ENCODE peak calls at places on chromosomes 12 and 14, in six cellular contexts. V is HepG2, G is K562, J is SK-N-SH, N is Panc1, X is H1. I is an unnamed sample.

GRCh38 chr12:115870527-115870926 is 407.0 kb downstream of the MED13L start:
- DNase-seq in J (no peak), N (no peak), X (no peak), V (no peak), G (no peak), I (no peak)

GRCh38 chr14:33542338-33543290 is 408.3 kb downstream of the EGLN3 start:
- DNase-seq in N (no peak), V (no peak), J (no peak), X (no peak), G (no peak), I (no peak)

GRCh38 chr12:958449-959123 is 9.1 kb upstream of the RAD52 start:
- DNase-seq in V (no peak), X (no peak), J (no peak), N (no peak), G (no peak), I (no peak)

GRCh38 chr14:93036652-93037341 is 78.9 kb downstream of the ITPK1 start:
- DNase-seq in G (no peak), J (no peak), X (no peak), N (no peak), V (peak), I (no peak)

GRCh38 chr12:96719671-96720362 is 187.2 kb upstream of the NEDD1 start:
- DNase-seq in V (no peak), X (no peak), N (no peak), G (no peak), J (no peak), I (no peak)

GRCh38 chr14:75711796-75712211 is 50.8 kb downstream of the TTLL5 start:
- DNase-seq in X (peak), V (peak), J (no peak), N (peak), G (peak), I (peak)

GRCh38 chr14:66813636-66814035 is 305.7 kb downstream of the GPHN start:
- DNase-seq in N (no peak), J (no peak), X (no peak), G (no peak), V (no peak), I (no peak)

GRCh38 chr12:70576341-70577282 is 60.6 kb downstream of the PTPRB start:
- DNase-seq in J (peak), N (peak), V (peak), G (peak), X (no peak), I (peak)

GRCh38 chr12:67354322-67354721 is 85.2 kb downstream of the CAND1 start:
- DNase-seq in J (no peak), N (no peak), V (no peak), X (no peak), G (no peak), I (no peak)

GRCh38 chr12:67357726-67358125 is 88.6 kb downstream of the CAND1 start:
- DNase-seq in V (no peak), G (no peak), X (no peak), J (no peak), N (no peak), I (no peak)

GRCh38 chr12:67355428-67356385 is 86.5 kb downstream of the CAND1 start:
- DNase-seq in X (peak), N (peak), G (peak), V (peak), J (peak), I (peak)

GRCh38 chr12:67354966-67355365 is 85.8 kb downstream of the CAND1 start:
- DNase-seq in V (no peak), X (no peak), J (no peak), N (no peak), G (no peak), I (no peak)

GRCh38 chr12:67356400-67356799 is 87.2 kb downstream of the CAND1 start:
- DNase-seq in X (no peak), J (no peak), G (no peak), N (no peak), V (no peak), I (no peak)
- TF ChIP-seq SIN3A in X (no peak), J (no peak), G (no peak), N (no peak), V (no peak), I (no peak)

GRCh38 chr14:39972704-39973103 is 540.5 kb upstream of the FBXO33 start:
- DNase-seq in V (no peak), N (no peak), G (no peak), X (no peak), J (no peak), I (no peak)

GRCh38 chr14:39977198-39977597 is 545.0 kb upstream of the FBXO33 start:
- DNase-seq in J (no peak), N (no peak), G (no peak), X (no peak), V (no peak), I (no peak)

DNA sequence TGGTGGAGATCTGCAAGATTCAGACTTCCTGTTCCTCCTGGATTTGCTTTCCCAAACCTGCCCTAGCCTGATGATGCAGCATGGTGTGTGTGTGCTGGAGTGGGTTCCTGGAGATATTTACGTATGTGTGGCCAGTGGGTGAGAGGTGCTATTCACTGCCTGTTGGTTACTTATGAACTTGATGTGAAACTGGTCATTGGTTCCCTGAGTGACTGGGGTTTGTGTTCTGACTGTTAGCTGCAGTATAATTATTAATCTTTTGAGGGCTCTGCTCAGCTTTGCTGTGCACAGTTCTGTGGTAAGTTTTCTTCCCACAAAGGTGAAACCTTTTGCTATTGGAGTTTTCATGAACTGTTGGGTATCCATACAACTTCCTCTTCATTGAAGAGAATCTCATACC is 541.8 kb upstream of the FBXO33 start:
- DNase-seq in J (no peak), V (no peak), G (no peak), X (no peak), N (no peak), I (no peak)
- TF ChIP-seq SIN3A in J (no peak), V (no peak), G (no peak), X (no peak), N (no peak), I (no peak)

GRCh38 chr12:55068416-55069010 is 48.7 kb downstream of the NEUROD4 start:
- DNase-seq in X (no peak), V (peak), G (peak), J (peak), N (peak), I (peak)
- TF ChIP-seq SIN3A in X (no peak), V (no peak), G (no peak), J (no peak), N (no peak), I (no peak)

GRCh38 chr14:100419856-100420255 is 96.7 kb downstream of the SLC25A47 start:
- DNase-seq in G (no peak), V (peak), N (no peak), J (peak), X (no peak), I (no peak)

GRCh38 chr14:100416921-100417451 is 93.8 kb downstream of the SLC25A47 start:
- DNase-seq in V (no peak), X (no peak), J (no peak), N (no peak), G (no peak), I (no peak)

GRCh38 chr14:100416081-100416480 is 92.9 kb downstream of the SLC25A47 start:
- DNase-seq in J (no peak), G (no peak), X (no peak), V (no peak), N (no peak), I (no peak)

GRCh38 chr14:100415226-100415625 is 92.1 kb downstream of the SLC25A47 start:
- DNase-seq in N (no peak), G (no peak), J (no peak), V (no peak), X (no peak), I (no peak)

DNA sequence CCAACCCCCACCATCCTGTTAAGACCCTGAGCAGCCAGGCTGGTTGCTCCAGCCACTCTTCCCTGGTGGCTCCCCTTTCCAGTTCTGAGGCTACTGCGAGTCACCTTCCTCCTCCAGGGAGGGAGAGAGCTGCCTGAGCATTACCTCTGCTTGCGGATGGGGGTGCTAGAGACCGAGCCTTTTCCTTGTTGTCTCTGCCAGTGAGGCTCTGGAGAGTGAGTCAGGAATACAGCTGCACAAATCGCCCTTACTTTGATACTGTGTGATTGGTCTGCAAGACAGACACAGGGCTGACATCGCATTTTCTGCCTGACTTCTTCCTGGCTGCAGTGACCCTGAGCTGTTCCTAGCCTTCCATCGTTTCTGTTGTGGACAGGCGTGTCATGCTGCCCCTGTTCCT is 94.3 kb downstream of the SLC25A47 start:
- DNase-seq in V (peak), N (peak), G (peak), J (peak), X (peak), I (peak)
- TF ChIP-seq SIN3A in V (no peak), N (no peak), G (no peak), J (peak), X (no peak), I (no peak)

DNA sequence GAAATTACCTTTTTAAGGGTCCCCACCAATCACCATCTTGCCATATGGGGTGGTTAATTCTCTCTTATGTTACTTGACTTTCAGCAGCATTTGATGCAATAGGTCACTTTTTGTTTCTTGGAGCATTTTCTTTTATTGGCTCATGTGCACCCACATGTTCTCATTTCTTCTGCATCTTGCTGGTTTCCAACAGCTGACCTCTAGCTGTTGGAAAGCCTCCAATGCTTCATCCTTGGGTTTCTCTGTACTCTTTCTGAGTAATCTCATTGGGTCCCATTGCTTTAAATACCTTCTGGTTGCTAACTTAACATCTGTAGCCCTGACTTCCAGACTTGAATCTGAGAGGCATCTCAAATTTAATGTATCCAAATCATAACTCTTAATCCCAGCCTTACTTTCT is 116.8 kb downstream of the CRADD start:
- DNase-seq in N (no peak), J (no peak), X (no peak), G (no peak), V (no peak), I (no peak)
- TF ChIP-seq SIN3A in N (no peak), J (no peak), X (no peak), G (no peak), V (no peak), I (no peak)

DNA sequence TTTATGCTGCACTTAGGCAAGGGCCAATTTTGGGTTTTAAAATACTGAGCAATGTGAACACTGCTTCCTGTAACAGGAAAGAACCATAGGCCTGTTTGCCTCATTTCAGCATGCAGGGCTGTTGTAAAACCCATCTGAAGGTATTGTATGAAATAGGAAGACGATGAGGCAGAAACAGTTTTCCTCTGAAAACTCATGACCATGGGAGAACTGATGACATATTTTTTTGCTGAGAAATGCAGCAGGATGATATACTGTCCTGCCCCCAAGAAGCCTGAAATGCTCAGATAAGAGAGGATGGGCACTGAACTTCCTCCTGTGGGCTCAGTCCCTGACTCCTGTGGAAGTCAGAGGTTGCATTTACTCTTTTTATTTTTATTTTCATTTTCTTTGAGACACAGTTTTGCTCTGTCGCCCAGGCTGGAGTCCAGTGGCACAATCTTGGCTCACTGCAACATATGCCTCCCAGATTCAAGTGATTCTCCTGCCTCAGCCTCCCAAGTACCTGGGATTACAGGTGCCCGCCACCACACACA is 17.4 kb downstream of the PYGL start:
- DNase-seq in V (no peak), N (no peak), G (peak), J (no peak), X (no peak), I (no peak)
- TF ChIP-seq SIN3A in V (no peak), N (no peak), G (no peak), J (no peak), X (no peak), I (no peak)

GRCh38 chr14:105486333-105486973 is at the start of gene CRIP1:
- DNase-seq in J (no peak), G (no peak), V (no peak), N (no peak), X (no peak), I (no peak)
- TF ChIP-seq SIN3A in J (no peak), G (no peak), V (no peak), N (no peak), X (no peak), I (no peak)

GRCh38 chr12:26740991-26741390 is 92.0 kb downstream of the ITPR2 start:
- DNase-seq in J (no peak), N (no peak), G (no peak), V (no peak), X (no peak), I (no peak)
- TF ChIP-seq SIN3A in J (no peak), N (no peak), G (no peak), V (no peak), X (no peak), I (no peak)

DNA sequence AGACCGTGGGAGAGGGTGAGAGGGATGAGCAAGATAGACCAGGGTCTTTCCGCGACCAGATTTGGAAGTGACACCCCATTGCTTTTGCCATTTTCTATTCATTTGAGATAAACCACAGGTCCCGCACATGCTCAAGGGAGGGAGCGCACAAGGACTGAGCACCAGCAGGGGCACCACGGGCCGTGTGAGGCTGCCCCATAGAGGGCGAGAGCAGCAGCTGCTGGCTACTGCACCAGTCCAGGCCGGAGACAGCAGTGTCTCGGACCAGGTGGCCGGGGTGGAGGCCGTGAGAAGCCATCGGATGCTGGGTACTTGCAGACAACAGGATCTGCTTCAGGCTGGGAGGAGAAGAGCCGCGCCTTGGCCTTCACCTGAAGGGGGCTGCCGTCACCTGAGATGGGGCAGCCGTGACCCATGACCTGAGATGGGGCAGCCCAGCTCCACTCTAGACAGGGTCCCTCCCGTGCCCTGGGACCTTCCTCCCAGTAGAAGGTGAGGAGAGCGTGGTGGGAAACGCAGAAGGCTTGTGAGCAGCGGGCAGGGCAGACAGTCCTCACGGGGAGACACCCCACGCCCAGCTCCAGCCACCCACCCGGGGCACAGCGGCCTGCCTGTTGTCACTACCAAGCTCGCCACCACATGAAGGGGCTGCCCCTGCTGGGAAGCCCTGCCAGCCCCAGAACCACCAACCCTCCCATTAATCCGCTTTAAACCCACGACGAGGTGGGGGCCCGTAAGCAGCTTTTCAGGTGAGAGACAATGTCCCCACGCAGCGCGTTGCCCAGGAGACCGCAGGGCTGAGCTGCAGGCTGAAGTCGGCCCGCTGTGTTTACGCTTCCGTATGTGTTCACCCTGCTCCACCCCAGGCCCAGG is 61.7 kb upstream of the FBRSL1 start:
- DNase-seq in N (no peak), V (peak), G (no peak), J (no peak), X (no peak), I (no peak)
- TF ChIP-seq SIN3A in N (no peak), V (peak), G (no peak), J (no peak), X (no peak), I (no peak)